ENCODE peak calls at places on chromosomes 3 and 15, in five cellular contexts. C, U, O, A and Q are unnamed samples.

GRCh38 chr15:55218068-55218467 is 21.3 kb upstream of the RSL24D1 start:
- DNase-seq in C (no peak), U (no peak), A (no peak), O (no peak), Q (no peak)

GRCh38 chr3:112847692-112848091 is 1.0 kb upstream of the CD200R1L start:
- DNase-seq in U (no peak), O (no peak), C (no peak), A (no peak), Q (no peak)

GRCh38 chr3:86782271-86782670 is 208.7 kb downstream of the VGLL3 start:
- DNase-seq in A (no peak), C (no peak), U (no peak), O (no peak), Q (no peak)

GRCh38 chr15:100596792-100597191 is 5.2 kb downstream of the LINS1 start:
- DNase-seq in U (peak), C (no peak), A (no peak), O (no peak), Q (peak)

GRCh38 chr15:28003302-28004037 is 95.6 kb downstream of the OCA2 start:
- DNase-seq in A (no peak), C (no peak), O (no peak), U (no peak), Q (no peak)

GRCh38 chr15:96254168-96254567 is 76.3 kb upstream of the NR2F2 start:
- DNase-seq in O (no peak), C (peak), A (no peak), U (no peak), Q (no peak)

GRCh38 chr15:45573961-45574629 is 13.1 kb upstream of the BLOC1S6 start:
- DNase-seq in O (peak), A (peak), U (peak), C (no peak), Q (no peak)

GRCh38 chr3:120440001-120440703 is 10.6 kb downstream of the FSTL1 start:
- DNase-seq in A (no peak), U (no peak), O (no peak), C (no peak), Q (no peak)

GRCh38 chr15:73989001-73989798 is 2.9 kb downstream of the STOML1 start:
- DNase-seq in C (no peak), O (peak), A (no peak), U (no peak), Q (no peak)

GRCh38 chr3:135169651-135170050 is 374.6 kb downstream of the EPHB1 start:
- DNase-seq in A (no peak), O (no peak), C (no peak), U (no peak), Q (no peak)

GRCh38 chr3:132726341-132726823 is 4.2 kb upstream of the NPHP3 start:
- DNase-seq in O (peak), U (no peak), C (peak), A (no peak), Q (peak)

GRCh38 chr3:150030841-150031240 is 60.1 kb upstream of the PFN2 start:
- DNase-seq in A (no peak), C (no peak), U (no peak), O (no peak), Q (no peak)

GRCh38 chr3:129003578-129004112 is 2.5 kb downstream of the EFCC1 start:
- DNase-seq in O (peak), A (peak), C (peak), U (peak), Q (no peak)

GRCh38 chr3:188635258-188636038 is 481.5 kb downstream of the LPP start:
- DNase-seq in C (no peak), U (no peak), O (no peak), A (no peak), Q (no peak)

GRCh38 chr3:195558602-195559001 is 15.5 kb upstream of the PPP1R2 start:
- DNase-seq in O (peak), C (peak), A (no peak), U (no peak), Q (peak)

GRCh38 chr3:71921036-71921435 is 136.1 kb upstream of the PROK2 start:
- DNase-seq in C (no peak), A (no peak), U (no peak), O (no peak), Q (no peak)

GRCh38 chr3:29705906-29706507 is 425.1 kb downstream of the RBMS3 start:
- DNase-seq in O (no peak), A (no peak), U (no peak), C (no peak), Q (no peak)

GRCh38 chr15:75533945-75534344 is 45.2 kb downstream of the PTPN9 start:
- DNase-seq in A (no peak), U (no peak), C (no peak), O (no peak), Q (no peak)

GRCh38 chr15:60660290-60661051 is 181.5 kb upstream of the ICE2 start:
- DNase-seq in C (no peak), A (no peak), O (no peak), U (no peak), Q (peak)

GRCh38 chr3:126528800-126529541 is 5.0 kb downstream of the CHST13 start:
- DNase-seq in O (no peak), C (peak), A (no peak), U (no peak), Q (no peak)

GRCh38 chr15:68672781-68673205 is 94.0 kb downstream of the CORO2B start:
- DNase-seq in A (no peak), O (no peak), C (no peak), U (no peak), Q (no peak)

GRCh38 chr15:91073768-91074167 is 26.3 kb upstream of the SV2B start:
- DNase-seq in C (no peak), U (no peak), A (no peak), O (no peak), Q (no peak)

GRCh38 chr3:10782011-10782410 is 34.0 kb upstream of the SLC6A11 start:
- DNase-seq in O (no peak), C (no peak), A (no peak), U (no peak), Q (no peak)

GRCh38 chr3:196757876-196758739 is 18.5 kb downstream of the PAK2 start:
- DNase-seq in C (no peak), O (no peak), U (no peak), A (no peak), Q (no peak)